ENCODE peak calls at places on chromosomes 6 and 20, in eight cellular contexts. One of them, this sample, is unnamed.

GRCh38 chr20:19715986-19716385 is 42.1 kb upstream of the RIN2 start:
- DNase-seq in foreskin keratinocyte: no peak
- DNase-seq in bronchial epithelial cell: no peak
- DNase-seq in hepatocyte: no peak
- DNase-seq in GM06990: no peak
- DNase-seq in H9: no peak
- DNase-seq in cardiac muscle cell: no peak
- DNase-seq in PC-3: no peak
- DNase-seq in this sample: no peak

GRCh38 chr20:47150403-47151152 is 205.9 kb downstream of the ZMYND8 start:
- DNase-seq in foreskin keratinocyte: peak; percentile 37
- DNase-seq in bronchial epithelial cell: peak; percentile 63
- DNase-seq in hepatocyte: peak; percentile 79
- DNase-seq in GM06990: no peak
- DNase-seq in H9: peak; percentile 91
- DNase-seq in cardiac muscle cell: peak; percentile 80
- DNase-seq in PC-3: peak; percentile 82
- DNase-seq in this sample: peak; percentile 77

GRCh38 chr6:4776493-4776966 is 326 bp downstream of the CDYL start:
- DNase-seq in foreskin keratinocyte: no peak
- DNase-seq in bronchial epithelial cell: no peak
- DNase-seq in hepatocyte: no peak
- DNase-seq in GM06990: no peak
- DNase-seq in H9: peak; percentile 44
- DNase-seq in cardiac muscle cell: peak; percentile 79
- DNase-seq in PC-3: no peak
- DNase-seq in this sample: no peak

GRCh38 chr20:31908016-31908415 is 37.6 kb downstream of the TTLL9 start:
- DNase-seq in foreskin keratinocyte: no peak
- DNase-seq in bronchial epithelial cell: no peak
- DNase-seq in hepatocyte: no peak
- DNase-seq in GM06990: no peak
- DNase-seq in H9: no peak
- DNase-seq in cardiac muscle cell: no peak
- DNase-seq in PC-3: no peak
- DNase-seq in this sample: no peak

GRCh38 chr6:127345521-127345920 is 2.1 kb upstream of the ECHDC1 start:
- DNase-seq in foreskin keratinocyte: no peak
- DNase-seq in bronchial epithelial cell: peak; percentile 82
- DNase-seq in hepatocyte: no peak
- DNase-seq in GM06990: no peak
- DNase-seq in H9: no peak
- DNase-seq in cardiac muscle cell: no peak
- DNase-seq in PC-3: peak; percentile 62
- DNase-seq in this sample: no peak

GRCh38 chr20:17796096-17796563 is 96.4 kb downstream of the BANF2 start:
- DNase-seq in foreskin keratinocyte: no peak
- DNase-seq in bronchial epithelial cell: no peak
- DNase-seq in hepatocyte: peak; percentile 50
- DNase-seq in GM06990: no peak
- DNase-seq in H9: no peak
- DNase-seq in cardiac muscle cell: no peak
- DNase-seq in PC-3: peak; percentile 13
- DNase-seq in this sample: no peak

GRCh38 chr6:114432380-114432779 is 89.6 kb upstream of the HS3ST5 start:
- DNase-seq in foreskin keratinocyte: no peak
- DNase-seq in bronchial epithelial cell: no peak
- DNase-seq in hepatocyte: no peak
- DNase-seq in GM06990: no peak
- DNase-seq in H9: no peak
- DNase-seq in cardiac muscle cell: peak; percentile 49
- DNase-seq in PC-3: no peak
- DNase-seq in this sample: no peak

GRCh38 chr6:103280417-103280816 is 1579.3 kb downstream of the HACE1 start:
- DNase-seq in foreskin keratinocyte: no peak
- DNase-seq in bronchial epithelial cell: no peak
- DNase-seq in hepatocyte: no peak
- DNase-seq in GM06990: no peak
- DNase-seq in H9: no peak
- DNase-seq in cardiac muscle cell: no peak
- DNase-seq in PC-3: no peak
- DNase-seq in this sample: no peak

GRCh38 chr6:165967768-165968408 is 199.8 kb downstream of the TBXT start:
- DNase-seq in foreskin keratinocyte: no peak
- DNase-seq in bronchial epithelial cell: no peak
- DNase-seq in hepatocyte: no peak
- DNase-seq in GM06990: no peak
- DNase-seq in H9: no peak
- DNase-seq in cardiac muscle cell: no peak
- DNase-seq in PC-3: no peak
- DNase-seq in this sample: no peak

GRCh38 chr6:125104425-125104824 is 49.1 kb upstream of the TPD52L1 start:
- DNase-seq in foreskin keratinocyte: peak; percentile 72
- DNase-seq in bronchial epithelial cell: peak; percentile 62
- DNase-seq in hepatocyte: no peak
- DNase-seq in GM06990: no peak
- DNase-seq in H9: no peak
- DNase-seq in cardiac muscle cell: peak; percentile 26
- DNase-seq in PC-3: no peak
- DNase-seq in this sample: peak; percentile 46

GRCh38 chr20:37872161-37872560 is 30.8 kb upstream of the VSTM2L start:
- DNase-seq in foreskin keratinocyte: no peak
- DNase-seq in bronchial epithelial cell: no peak
- DNase-seq in hepatocyte: no peak
- DNase-seq in GM06990: no peak
- DNase-seq in H9: no peak
- DNase-seq in cardiac muscle cell: no peak
- DNase-seq in PC-3: no peak
- DNase-seq in this sample: no peak

GRCh38 chr6:136647363-136647763 is 97.1 kb upstream of the MAP7 start:
- DNase-seq in foreskin keratinocyte: no peak
- DNase-seq in bronchial epithelial cell: peak; percentile 66
- DNase-seq in hepatocyte: peak; percentile 23
- DNase-seq in GM06990: peak; percentile 3
- DNase-seq in H9: no peak
- DNase-seq in cardiac muscle cell: no peak
- DNase-seq in PC-3: no peak
- DNase-seq in this sample: peak; percentile 92

GRCh38 chr20:50234288-50234687 is 43.7 kb downstream of the CEBPB start:
- DNase-seq in foreskin keratinocyte: no peak
- DNase-seq in bronchial epithelial cell: no peak
- DNase-seq in hepatocyte: no peak
- DNase-seq in GM06990: no peak
- DNase-seq in H9: no peak
- DNase-seq in cardiac muscle cell: no peak
- DNase-seq in PC-3: no peak
- DNase-seq in this sample: no peak

GRCh38 chr20:50240092-50240491 is 49.5 kb downstream of the CEBPB start:
- DNase-seq in foreskin keratinocyte: no peak
- DNase-seq in bronchial epithelial cell: no peak
- DNase-seq in hepatocyte: no peak
- DNase-seq in GM06990: no peak
- DNase-seq in H9: no peak
- DNase-seq in cardiac muscle cell: no peak
- DNase-seq in PC-3: peak; percentile 37
- DNase-seq in this sample: no peak

GRCh38 chr20:50237349-50237748 is 46.7 kb downstream of the CEBPB start:
- DNase-seq in foreskin keratinocyte: no peak
- DNase-seq in bronchial epithelial cell: no peak
- DNase-seq in hepatocyte: no peak
- DNase-seq in GM06990: no peak
- DNase-seq in H9: no peak
- DNase-seq in cardiac muscle cell: no peak
- DNase-seq in PC-3: peak; percentile 73
- DNase-seq in this sample: no peak

GRCh38 chr20:50242178-50242514 is 51.5 kb downstream of the CEBPB start:
- DNase-seq in foreskin keratinocyte: no peak
- DNase-seq in bronchial epithelial cell: no peak
- DNase-seq in hepatocyte: no peak
- DNase-seq in GM06990: no peak
- DNase-seq in H9: no peak
- DNase-seq in cardiac muscle cell: no peak
- DNase-seq in PC-3: no peak
- DNase-seq in this sample: no peak

GRCh38 chr20:50238081-50238800 is 47.6 kb downstream of the CEBPB start:
- DNase-seq in foreskin keratinocyte: no peak
- DNase-seq in bronchial epithelial cell: no peak
- DNase-seq in hepatocyte: no peak
- DNase-seq in GM06990: no peak
- DNase-seq in H9: no peak
- DNase-seq in cardiac muscle cell: no peak
- DNase-seq in PC-3: no peak
- DNase-seq in this sample: no peak
- H3K27me3 ChIP-seq in foreskin keratinocyte: no peaks in the 10 kb centered on the region
- H3K27me3 ChIP-seq in bronchial epithelial cell: no peaks in the 10 kb centered on the region
- H3K27me3 ChIP-seq in hepatocyte: no peaks in the 10 kb centered on the region
- H3K27me3 ChIP-seq in GM06990: no peaks in the 10 kb centered on the region
- H3K27me3 ChIP-seq in H9: no peaks in the 10 kb centered on the region
- H3K27me3 ChIP-seq in cardiac muscle cell: no peaks in the 10 kb centered on the region
- H3K27me3 ChIP-seq in PC-3: no peaks in the 10 kb centered on the region
- H3K27me3 ChIP-seq in this sample: no peaks in the 10 kb centered on the region

DNA sequence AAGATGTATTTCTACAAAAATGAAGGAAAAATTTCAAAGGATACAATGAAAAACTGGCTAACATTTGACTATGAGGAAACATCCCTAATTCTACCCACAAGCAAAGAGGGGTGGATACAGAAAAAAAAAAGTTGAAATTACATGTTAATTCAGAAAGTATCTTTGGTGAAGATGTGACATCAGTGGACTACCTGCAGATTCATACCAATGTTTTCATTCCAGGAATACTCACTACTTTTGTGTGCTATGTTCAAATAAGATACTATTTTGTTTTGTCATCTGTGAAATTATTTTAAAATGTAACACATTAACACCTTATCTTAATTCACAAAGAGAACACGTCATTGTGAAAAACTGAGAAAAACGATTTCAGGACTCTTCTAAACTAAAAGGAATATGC is 159.3 kb upstream of the SHLD1 start:
- DNase-seq in foreskin keratinocyte: no peak
- DNase-seq in bronchial epithelial cell: no peak
- DNase-seq in hepatocyte: no peak
- DNase-seq in GM06990: no peak
- DNase-seq in H9: no peak
- DNase-seq in cardiac muscle cell: no peak
- DNase-seq in PC-3: no peak
- DNase-seq in this sample: no peak
- TF ChIP-seq CTCF in foreskin keratinocyte: no peak
- TF ChIP-seq CTCF in bronchial epithelial cell: no peak
- TF ChIP-seq CTCF in hepatocyte: no peak
- TF ChIP-seq CTCF in GM06990: no peak
- TF ChIP-seq CTCF in H9: no peak
- TF ChIP-seq CTCF in cardiac muscle cell: no peak
- TF ChIP-seq CTCF in PC-3: no peak
- TF ChIP-seq CTCF in this sample: no peak

DNA sequence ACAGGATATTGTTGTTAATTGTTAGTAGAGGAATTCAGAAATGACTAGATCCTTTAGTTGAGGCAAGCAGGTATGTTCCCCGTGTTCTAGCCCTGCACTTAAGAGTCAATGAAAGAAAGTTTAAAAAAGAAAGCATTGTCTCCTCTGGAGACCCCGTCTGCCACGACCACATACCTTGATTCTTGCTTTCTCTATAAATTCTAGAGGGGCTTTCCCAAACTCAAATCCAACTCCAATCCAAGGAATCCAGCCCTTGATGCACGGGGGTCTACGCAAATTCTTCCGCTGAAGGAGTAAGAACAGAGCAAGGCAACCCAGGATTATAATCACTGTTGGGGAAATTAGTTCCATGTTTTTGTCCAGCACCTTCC is 401 bp downstream of the CYP39A1 start:
- DNase-seq in foreskin keratinocyte: no peak
- DNase-seq in bronchial epithelial cell: no peak
- DNase-seq in hepatocyte: peak; percentile 5
- DNase-seq in GM06990: no peak
- DNase-seq in H9: no peak
- DNase-seq in cardiac muscle cell: no peak
- DNase-seq in PC-3: peak; percentile 9
- DNase-seq in this sample: no peak
- H3K27me3 ChIP-seq in foreskin keratinocyte: no peaks in the 10 kb centered on the region
- H3K27me3 ChIP-seq in bronchial epithelial cell: no peaks in the 10 kb centered on the region
- H3K27me3 ChIP-seq in hepatocyte: peaks cover 2% of the 10 kb centered on the region
- H3K27me3 ChIP-seq in GM06990: peaks cover 2% of the 10 kb centered on the region
- H3K27me3 ChIP-seq in H9: no peaks in the 10 kb centered on the region
- H3K27me3 ChIP-seq in cardiac muscle cell: peaks cover 8% of the 10 kb centered on the region
- H3K27me3 ChIP-seq in PC-3: no peaks in the 10 kb centered on the region
- H3K27me3 ChIP-seq in this sample: no peaks in the 10 kb centered on the region

GRCh38 chr6:13814176-13814937 is at the start of gene MCUR1:
- DNase-seq in foreskin keratinocyte: no peak
- DNase-seq in bronchial epithelial cell: peak; percentile 55
- DNase-seq in hepatocyte: peak; percentile 93
- DNase-seq in GM06990: peak; percentile 96
- DNase-seq in H9: peak; percentile 86
- DNase-seq in cardiac muscle cell: peak; percentile 92
- DNase-seq in PC-3: peak; percentile 89
- DNase-seq in this sample: peak; percentile 69
- TF ChIP-seq CTCF in foreskin keratinocyte: peak; percentile 50
- TF ChIP-seq CTCF in bronchial epithelial cell: peak; percentile 36
- TF ChIP-seq CTCF in hepatocyte: peak; percentile 34
- TF ChIP-seq CTCF in GM06990: no peak
- TF ChIP-seq CTCF in H9: peak; percentile 36
- TF ChIP-seq CTCF in cardiac muscle cell: peak; percentile 11
- TF ChIP-seq CTCF in PC-3: peak; percentile 22
- TF ChIP-seq CTCF in this sample: no peak

GRCh38 chr6:30129270-30129669 is 6.7 kb upstream of the TRIM40 start:
- DNase-seq in foreskin keratinocyte: no peak
- DNase-seq in bronchial epithelial cell: no peak
- DNase-seq in hepatocyte: no peak
- DNase-seq in GM06990: no peak
- DNase-seq in H9: no peak
- DNase-seq in cardiac muscle cell: no peak
- DNase-seq in PC-3: no peak
- DNase-seq in this sample: no peak

GRCh38 chr6:30130887-30131862 is 4.8 kb upstream of the TRIM40 start:
- DNase-seq in foreskin keratinocyte: peak; percentile 50
- DNase-seq in bronchial epithelial cell: peak; percentile 73
- DNase-seq in hepatocyte: peak; percentile 93
- DNase-seq in GM06990: no peak
- DNase-seq in H9: peak; percentile 75
- DNase-seq in cardiac muscle cell: peak; percentile 86
- DNase-seq in PC-3: peak; percentile 87
- DNase-seq in this sample: peak; percentile 68

GRCh38 chr6:30127238-30128093 is 8.5 kb upstream of the TRIM40 start:
- DNase-seq in foreskin keratinocyte: no peak
- DNase-seq in bronchial epithelial cell: no peak
- DNase-seq in hepatocyte: no peak
- DNase-seq in GM06990: no peak
- DNase-seq in H9: peak; percentile 73
- DNase-seq in cardiac muscle cell: peak; percentile 12
- DNase-seq in PC-3: no peak
- DNase-seq in this sample: no peak

GRCh38 chr6:30131947-30132497 is 3.9 kb upstream of the TRIM40 start:
- DNase-seq in foreskin keratinocyte: no peak
- DNase-seq in bronchial epithelial cell: no peak
- DNase-seq in hepatocyte: no peak
- DNase-seq in GM06990: no peak
- DNase-seq in H9: no peak
- DNase-seq in cardiac muscle cell: no peak
- DNase-seq in PC-3: no peak
- DNase-seq in this sample: no peak

GRCh38 chr6:30129818-30130679 is 5.9 kb upstream of the TRIM40 start:
- DNase-seq in foreskin keratinocyte: no peak
- DNase-seq in bronchial epithelial cell: peak; percentile 24
- DNase-seq in hepatocyte: no peak
- DNase-seq in GM06990: no peak
- DNase-seq in H9: no peak
- DNase-seq in cardiac muscle cell: no peak
- DNase-seq in PC-3: peak; percentile 22
- DNase-seq in this sample: no peak
- H3K27me3 ChIP-seq in foreskin keratinocyte: peaks cover 90% of the 10 kb centered on the region
- H3K27me3 ChIP-seq in bronchial epithelial cell: peaks cover 12% of the 10 kb centered on the region
- H3K27me3 ChIP-seq in hepatocyte: peaks cover 50% of the 10 kb centered on the region
- H3K27me3 ChIP-seq in GM06990: no peaks in the 10 kb centered on the region
- H3K27me3 ChIP-seq in H9: peaks cover 23% of the 10 kb centered on the region
- H3K27me3 ChIP-seq in cardiac muscle cell: peaks cover 95% of the 10 kb centered on the region
- H3K27me3 ChIP-seq in PC-3: no peaks in the 10 kb centered on the region
- H3K27me3 ChIP-seq in this sample: peaks cover 64% of the 10 kb centered on the region